ENCODE peak calls at places on chromosomes 16 and 17, in six cellular contexts. Q, E, G, Y, L and F are unnamed samples.
A peak's percentile ranks its signal among the peaks of the same experiment; 100 is the strongest.

GRCh38 chr16:23801387-23801786 is 34.4 kb upstream of the PRKCB start:
- DNase-seq in Y (peak; percentile 83), Q (peak; percentile 63), L (peak; percentile 58), E (peak; percentile 72), G (peak; percentile 64), F (peak; percentile 90)

GRCh38 chr17:42833771-42834422 is 700 bp downstream of the PSME3 start:
- DNase-seq in G (no peak), Q (no peak), E (no peak), Y (no peak), L (no peak), F (no peak)

GRCh38 chr17:33749171-33749570 is 456.1 kb upstream of the ASIC2 start:
- DNase-seq in G (no peak), Y (no peak), Q (no peak), L (no peak), E (no peak), F (no peak)

GRCh38 chr16:60166-60565 is 6.5 kb downstream of the SNRNP25 start:
- DNase-seq in E (no peak), G (no peak), Y (no peak), L (no peak), Q (no peak), F (no peak)

GRCh38 chr16:49995720-49996119 is 29.3 kb upstream of the CNEP1R1 start:
- DNase-seq in L (no peak), G (no peak), Q (no peak), E (no peak), Y (no peak), F (no peak)

GRCh38 chr16:16032271-16032979 is 83.0 kb downstream of the ABCC1 start:
- DNase-seq in L (no peak), Q (no peak), Y (no peak), E (no peak), G (no peak), F (no peak)

GRCh38 chr17:82804442-82805191 is 35.2 kb downstream of the ZNF750 start:
- DNase-seq in E (peak; percentile 89), Q (no peak), G (no peak), Y (peak; percentile 29), L (peak; percentile 86), F (peak; percentile 34)

GRCh38 chr16:88705076-88705684 is 1.0 kb downstream of the RNF166 start:
- DNase-seq in L (no peak), G (no peak), E (no peak), Q (no peak), Y (no peak), F (peak; percentile 44)

GRCh38 chr17:73650617-73651200 is 6.5 kb upstream of the SDK2 start:
- DNase-seq in Y (no peak), Q (no peak), L (no peak), E (peak; percentile 51), G (no peak), F (peak; percentile 74)

GRCh38 chr16:87273471-87274030 is 43.6 kb downstream of the C16orf95 start:
- DNase-seq in Y (no peak), G (no peak), Q (no peak), E (no peak), L (no peak), F (no peak)

GRCh38 chr17:45020354-45021138 is 30.9 kb downstream of the DCAKD start:
- DNase-seq in E (no peak), L (no peak), Y (no peak), Q (no peak), G (no peak), F (peak; percentile 34)

GRCh38 chr17:63116967-63117366 is 150.9 kb downstream of the TANC2 start:
- DNase-seq in Y (no peak), Q (no peak), G (no peak), E (no peak), L (no peak), F (no peak)

DNA sequence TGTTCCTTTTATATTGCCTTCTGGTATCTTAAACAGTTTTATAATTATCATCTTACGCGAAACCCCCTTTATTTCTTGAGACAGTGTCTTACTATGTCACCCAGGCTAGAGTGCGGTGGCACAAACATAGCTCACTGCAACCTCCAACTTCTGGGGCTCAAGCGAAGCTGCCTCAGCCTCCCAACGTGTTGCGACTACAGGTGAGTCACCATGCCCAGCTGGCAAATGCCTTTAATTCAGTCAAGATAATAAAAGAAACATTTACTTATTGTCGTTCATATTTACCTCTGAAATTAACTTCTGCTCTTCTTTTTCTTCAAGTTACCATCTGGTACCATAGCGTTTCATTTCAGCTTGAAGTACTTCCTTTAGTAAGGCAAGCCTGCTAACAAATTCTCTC is 43.9 kb downstream of the FBXL20 start:
- DNase-seq in L (no peak), Q (no peak), E (no peak), G (no peak), Y (no peak), F (no peak)
- H3K27ac ChIP-seq in L (no peak overlapping the region), Q (no peak overlapping the region), E (no peak overlapping the region), G (no peak overlapping the region), Y (no peak overlapping the region), F (peak overlapping the region; percentile 77)

GRCh38 chr16:4110065-4110464 is 6.2 kb downstream of the ADCY9 start:
- DNase-seq in G (no peak), Y (no peak), E (no peak), Q (no peak), L (no peak), F (no peak)

GRCh38 chr16:4110680-4111079 is 5.6 kb downstream of the ADCY9 start:
- DNase-seq in E (no peak), L (no peak), Y (no peak), G (no peak), Q (no peak), F (peak; percentile 81)

GRCh38 chr16:4106516-4106915 is 9.7 kb downstream of the ADCY9 start:
- DNase-seq in Q (no peak), E (no peak), L (no peak), Y (no peak), G (no peak), F (no peak)

GRCh38 chr16:4111748-4112696 is 4.2 kb downstream of the ADCY9 start:
- DNase-seq in G (no peak), Q (no peak), L (no peak), E (no peak), Y (no peak), F (peak; percentile 24)

DNA sequence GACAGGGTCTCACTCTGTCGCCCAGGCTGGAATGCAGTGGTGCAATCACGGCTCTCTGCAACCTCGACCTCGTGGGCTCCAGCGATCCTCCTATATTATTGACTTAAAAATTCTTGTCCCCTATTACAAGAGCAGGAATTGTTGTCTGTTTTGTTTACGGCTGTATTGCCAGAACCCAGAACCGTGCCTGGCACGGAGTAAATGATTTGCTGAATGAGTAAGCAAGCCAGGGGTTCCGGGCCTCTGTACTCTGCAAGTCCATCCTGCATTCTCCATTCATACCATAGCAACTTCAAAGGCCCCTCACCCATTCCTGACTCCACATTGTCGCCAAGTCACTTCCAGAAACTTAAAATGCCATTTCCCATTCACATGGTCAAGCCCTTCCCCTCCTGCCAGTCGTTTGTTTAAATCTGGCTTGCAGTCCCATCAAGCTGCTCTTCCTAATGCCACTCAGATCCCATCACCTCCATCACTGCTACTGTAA is 6.9 kb downstream of the ADCY9 start:
- DNase-seq in G (no peak), Q (no peak), L (no peak), Y (no peak), E (no peak), F (no peak)
- H3K27ac ChIP-seq in G (no peak overlapping the region), Q (no peak overlapping the region), L (no peak overlapping the region), Y (no peak overlapping the region), E (no peak overlapping the region), F (peak overlapping the region; percentile 71)

GRCh38 chr17:27354051-27354490 is 60.2 kb downstream of the WSB1 start:
- DNase-seq in L (no peak), E (no peak), G (no peak), Q (no peak), Y (no peak), F (no peak)
- H3K27ac ChIP-seq in L (peak overlapping the region; percentile 95), E (peak overlapping the region; percentile 93), G (no peak overlapping the region), Q (peak overlapping the region; percentile 93), Y (no peak overlapping the region), F (peak overlapping the region; percentile 94)

GRCh38 chr17:80835816-80836657 is 155.6 kb upstream of the CHMP6 start:
- DNase-seq in Y (no peak), L (no peak), G (no peak), E (no peak), Q (no peak), F (no peak)

GRCh38 chr17:80836658-80836965 is 155.0 kb upstream of the CHMP6 start:
- DNase-seq in G (no peak), E (no peak), L (no peak), Q (no peak), Y (no peak), F (no peak)

GRCh38 chr17:80833952-80834895 is 157.4 kb upstream of the CHMP6 start:
- DNase-seq in G (no peak), L (peak; percentile 68), Y (peak; percentile 83), Q (no peak), E (no peak), F (no peak)

GRCh38 chr17:80832888-80833583 is 158.6 kb upstream of the CHMP6 start:
- DNase-seq in G (peak; percentile 52), E (peak; percentile 91), Q (peak; percentile 88), Y (peak; percentile 92), L (peak; percentile 93), F (peak; percentile 85)

GRCh38 chr17:80834896-80835281 is 156.8 kb upstream of the CHMP6 start:
- DNase-seq in G (no peak), Y (no peak), Q (no peak), E (no peak), L (no peak), F (no peak)
- H3K27ac ChIP-seq in G (no peak overlapping the region), Y (no peak overlapping the region), Q (no peak overlapping the region), E (peak overlapping the region; percentile 56), L (peak overlapping the region; percentile 95), F (peak overlapping the region; percentile 88)